ENCODE peak calls at places on chromosomes 5 and 9, in eight cellular contexts. A, O, L, P, Q, Z, E and F are unnamed samples.

GRCh38 chr9:136282272-136282861 is 21.5 kb downstream of the CCDC187 start:
- DNase-seq in A (no peak), O (no peak), L (no peak), P (no peak), Q (no peak), Z (peak), E (no peak), F (no peak)

GRCh38 chr5:169742773-169743296 is 105.8 kb downstream of the DOCK2 start:
- DNase-seq in A (no peak), O (no peak), L (no peak), P (no peak), Q (no peak), Z (peak), E (no peak), F (no peak)

GRCh38 chr9:84002344-84002743 is 21.7 kb downstream of the RMI1 start:
- DNase-seq in A (no peak), O (no peak), L (no peak), P (no peak), Q (no peak), Z (no peak), E (no peak), F (no peak)

GRCh38 chr5:111227805-111228204 is 3.6 kb downstream of the CAMK4 start:
- DNase-seq in A (no peak), O (no peak), L (no peak), P (no peak), Q (peak), Z (peak), E (no peak), F (peak)

GRCh38 chr5:28369418-28369817 is 1331.0 kb upstream of the CDH9 start:
- DNase-seq in A (no peak), O (no peak), L (no peak), P (no peak), Q (no peak), Z (no peak), E (no peak), F (no peak)

GRCh38 chr5:91690921-91691320 is 307.8 kb upstream of the ARRDC3 start:
- DNase-seq in A (no peak), O (no peak), L (no peak), P (no peak), Q (no peak), Z (no peak), E (no peak), F (no peak)

GRCh38 chr5:158378931-158379330 is 520.0 kb upstream of the CLINT1 start:
- DNase-seq in A (no peak), O (no peak), L (no peak), P (no peak), Q (no peak), Z (no peak), E (no peak), F (no peak)

GRCh38 chr5:164298165-164298564 is 792.7 kb downstream of the MAT2B start:
- DNase-seq in A (no peak), O (no peak), L (no peak), P (no peak), Q (no peak), Z (peak), E (no peak), F (no peak)

GRCh38 chr5:175572922-175573321 is 84.9 kb upstream of the HRH2 start:
- DNase-seq in A (no peak), O (no peak), L (no peak), P (no peak), Q (no peak), Z (peak), E (no peak), F (no peak)

GRCh38 chr9:21919377-21920362 is 74.5 kb downstream of the CDKN2A start:
- DNase-seq in A (no peak), O (no peak), L (no peak), P (no peak), Q (peak), Z (peak), E (no peak), F (peak)

GRCh38 chr9:4421847-4422246 is 68.4 kb upstream of the SLC1A1 start:
- DNase-seq in A (no peak), O (no peak), L (no peak), P (no peak), Q (no peak), Z (no peak), E (no peak), F (no peak)

GRCh38 chr9:119003882-119004617 is 365.2 kb downstream of the BRINP1 start:
- DNase-seq in A (no peak), O (no peak), L (no peak), P (no peak), Q (no peak), Z (no peak), E (no peak), F (no peak)